ENCODE peak calls at places on chromosome 7, in nine cellular contexts. J is NCI-H1092, E is activated T-cell treated with anti-CD3 and anti-CD28 coated beads for 48 hours, R is skeletal muscle cell, I is kidney, N is hippocampal formation, F is ELR, M is H54, P is AG08395. X is an unnamed sample.

GRCh38 chr7:134460000-134460399 is 1.1 kb upstream of the AKR1B1 start:
- DNase-seq in J (no peak), E (no peak), R (no peak), I (no peak), N (no peak), F (peak), M (no peak), P (no peak), X (no peak)

GRCh38 chr7:139870406-139870805 is 41.3 kb downstream of the TBXAS1 start:
- DNase-seq in J (no peak), E (no peak), R (no peak), I (no peak), N (no peak), F (no peak), M (no peak), P (no peak), X (no peak)

GRCh38 chr7:44449531-44449930 is 40.9 kb downstream of the NUDCD3 start:
- DNase-seq in J (no peak), E (no peak), R (no peak), I (no peak), N (no peak), F (no peak), M (no peak), P (peak), X (peak)

GRCh38 chr7:86598311-86598710 is 45.4 kb upstream of the GRM3 start:
- DNase-seq in J (no peak), E (no peak), R (no peak), I (no peak), N (no peak), F (no peak), M (peak), P (no peak), X (no peak)

GRCh38 chr7:156192921-156193320 is 380.7 kb upstream of the SHH start:
- DNase-seq in J (no peak), E (no peak), R (no peak), I (no peak), N (no peak), F (peak), M (peak), P (no peak), X (no peak)

GRCh38 chr7:157339777-157340677 is 3.2 kb downstream of the DNAJB6 start:
- DNase-seq in J (peak), E (peak), R (peak), I (no peak), N (peak), F (peak), M (no peak), P (peak), X (peak)

GRCh38 chr7:55065079-55065478 is 46.3 kb downstream of the EGFR start:
- DNase-seq in J (no peak), E (no peak), R (peak), I (peak), N (no peak), F (peak), M (peak), P (peak), X (peak)

GRCh38 chr7:116984917-116985316 is 31.6 kb downstream of the ST7 start:
- DNase-seq in J (peak), E (no peak), R (no peak), I (no peak), N (peak), F (peak), M (no peak), P (peak), X (no peak)

GRCh38 chr7:126443951-126444350 is 808.8 kb downstream of the GRM8 start:
- DNase-seq in J (no peak), E (no peak), R (no peak), I (no peak), N (no peak), F (peak), M (no peak), P (no peak), X (no peak)

GRCh38 chr7:7707756-7708310 is 10.6 kb downstream of the RPA3 start:
- DNase-seq in J (no peak), E (no peak), R (no peak), I (no peak), N (no peak), F (peak), M (no peak), P (no peak), X (no peak)

GRCh38 chr7:111074071-111074771 is 16.7 kb upstream of the LRRN3 start:
- DNase-seq in J (no peak), E (no peak), R (no peak), I (no peak), N (no peak), F (no peak), M (no peak), P (no peak), X (no peak)

GRCh38 chr7:92404170-92404614 is 43.1 kb upstream of the GATAD1 start:
- DNase-seq in J (no peak), E (peak), R (no peak), I (no peak), N (no peak), F (peak), M (no peak), P (no peak), X (no peak)

GRCh38 chr7:105806592-105807266 is 69.7 kb downstream of the ATXN7L1 start:
- DNase-seq in J (no peak), E (peak), R (no peak), I (no peak), N (no peak), F (peak), M (peak), P (peak), X (peak)

GRCh38 chr7:80240265-80241025 is 105.8 kb downstream of the GNAI1 start:
- DNase-seq in J (no peak), E (no peak), R (no peak), I (no peak), N (no peak), F (peak), M (no peak), P (no peak), X (no peak)

GRCh38 chr7:106216517-106217088 is 68.2 kb downstream of the NAMPT start:
- DNase-seq in J (no peak), E (no peak), R (peak), I (no peak), N (no peak), F (peak), M (peak), P (peak), X (peak)

GRCh38 chr7:135181261-135181928 is 10.9 kb upstream of the CYREN start:
- DNase-seq in J (no peak), E (no peak), R (no peak), I (no peak), N (no peak), F (no peak), M (no peak), P (no peak), X (no peak)

GRCh38 chr7:70177166-70177565 is 578.9 kb downstream of the AUTS2 start:
- DNase-seq in J (no peak), E (no peak), R (peak), I (no peak), N (no peak), F (no peak), M (no peak), P (peak), X (no peak)

GRCh38 chr7:17033245-17033644 is 151.5 kb upstream of the AGR3 start:
- DNase-seq in J (no peak), E (no peak), R (no peak), I (peak), N (no peak), F (no peak), M (no peak), P (no peak), X (no peak)

GRCh38 chr7:115178831-115179230 is 256.9 kb downstream of the MDFIC start:
- DNase-seq in J (no peak), E (no peak), R (no peak), I (no peak), N (no peak), F (no peak), M (no peak), P (no peak), X (no peak)

GRCh38 chr7:130673066-130673465 is 4.5 kb upstream of the COPG2 start:
- DNase-seq in J (no peak), E (no peak), R (no peak), I (no peak), N (no peak), F (peak), M (no peak), P (no peak), X (no peak)

GRCh38 chr7:101168412-101169049 is 3.2 kb upstream of the VGF start:
- DNase-seq in J (no peak), E (no peak), R (no peak), I (no peak), N (no peak), F (peak), M (no peak), P (no peak), X (no peak)

GRCh38 chr7:44961844-44962482 is 16.9 kb downstream of the MYO1G start:
- DNase-seq in J (no peak), E (no peak), R (no peak), I (no peak), N (no peak), F (no peak), M (no peak), P (no peak), X (no peak)